ENCODE peak calls at places on chromosomes 12 and 14, in eight cellular contexts. D, L, P, A, X, U, R and N are unnamed samples.
A peak's percentile ranks its signal among the peaks of the same experiment; 100 is the strongest.

GRCh38 chr14:89014570-89014847 is 190.1 kb downstream of the TTC8 start:
- DNase-seq in D (no peak), L (no peak), P (no peak), A (no peak), X (no peak), U (no peak), R (no peak), N (no peak)

GRCh38 chr14:95077380-95077779 is 79.9 kb downstream of the DICER1 start:
- DNase-seq in D (no peak), L (no peak), P (no peak), A (no peak), X (no peak), U (no peak), R (no peak), N (no peak)

GRCh38 chr12:11652351-11653040 is 3.0 kb downstream of the ETV6 start:
- DNase-seq in D (peak; percentile 76), L (no peak), P (no peak), A (peak; percentile 47), X (peak; percentile 37), U (no peak), R (no peak), N (peak; percentile 54)

GRCh38 chr12:54191126-54191525 is 2.3 kb upstream of the SMUG1 start:
- DNase-seq in D (peak; percentile 15), L (no peak), P (no peak), A (no peak), X (no peak), U (no peak), R (no peak), N (no peak)

GRCh38 chr14:96368534-96368933 is 5.2 kb downstream of the GSKIP start:
- DNase-seq in D (no peak), L (no peak), P (no peak), A (no peak), X (no peak), U (no peak), R (no peak), N (no peak)

GRCh38 chr12:56338643-56339422 is at the start of gene IL23A:
- DNase-seq in D (no peak), L (peak; percentile 74), P (no peak), A (no peak), X (peak; percentile 94), U (peak; percentile 68), R (no peak), N (peak; percentile 78)

GRCh38 chr14:25237845-25238244 is 187.9 kb upstream of the STXBP6 start:
- DNase-seq in D (peak; percentile 3), L (no peak), P (peak; percentile 7), A (peak; percentile 20), X (peak; percentile 4), U (no peak), R (no peak), N (no peak)

GRCh38 chr14:80468331-80469122 is 257.2 kb upstream of the DIO2 start:
- DNase-seq in D (no peak), L (no peak), P (no peak), A (no peak), X (no peak), U (no peak), R (no peak), N (no peak)

GRCh38 chr14:32413967-32414640 is 85.0 kb downstream of the AKAP6 start:
- DNase-seq in D (no peak), L (no peak), P (no peak), A (no peak), X (no peak), U (no peak), R (no peak), N (no peak)